ENCODE peak calls at places on chromosome 9, in four cellular contexts. V is kidney, A is left lung, O is GM23248. U is an unnamed sample.

GRCh38 chr9:95167998-95168397 is 149.5 kb downstream of the FANCC start:
- DNase-seq in O (peak; percentile 89), V (no peak), A (no peak), U (no peak)

GRCh38 chr9:32177389-32177788 is 207.1 kb upstream of the ACO1 start:
- DNase-seq in V (no peak), O (no peak), A (no peak), U (no peak)

GRCh38 chr9:89564257-89564878 is 40.4 kb upstream of the GADD45G start:
- DNase-seq in A (no peak), V (no peak), O (no peak), U (peak; percentile 72)

GRCh38 chr9:37564931-37565330 is 11.2 kb downstream of the FBXO10 start:
- DNase-seq in A (no peak), V (no peak), O (no peak), U (no peak)

GRCh38 chr9:96417610-96418073 is 528 bp downstream of the ZNF367 start:
- DNase-seq in V (peak; percentile 88), O (peak; percentile 59), A (peak; percentile 87), U (peak; percentile 92)

GRCh38 chr9:13665418-13666066 is 386.1 kb upstream of the MPDZ start:
- DNase-seq in O (peak; percentile 12), V (no peak), A (no peak), U (no peak)

GRCh38 chr9:119559986-119560385 is 190.8 kb upstream of the BRINP1 start:
- DNase-seq in A (no peak), O (no peak), V (no peak), U (no peak)

GRCh38 chr9:136022731-136023400 is 61.7 kb upstream of the UBAC1 start:
- DNase-seq in A (no peak), O (no peak), V (no peak), U (no peak)

GRCh38 chr9:117098331-117098730 is 316.5 kb downstream of the ASTN2 start:
- DNase-seq in V (no peak), A (no peak), O (no peak), U (no peak)

GRCh38 chr9:99049641-99050040 is 55.3 kb upstream of the TGFBR1 start:
- DNase-seq in O (no peak), V (no peak), A (no peak), U (no peak)

GRCh38 chr9:112047538-112048066 is 127.5 kb downstream of the SUSD1 start:
- DNase-seq in V (no peak), A (no peak), O (no peak), U (no peak)

GRCh38 chr9:99106044-99106375 is 1.1 kb downstream of the TGFBR1 start:
- DNase-seq in A (no peak), O (no peak), V (no peak), U (no peak)

GRCh38 chr9:95363051-95363841 is 45.7 kb upstream of the FANCC start:
- DNase-seq in A (no peak), V (no peak), O (no peak), U (no peak)

GRCh38 chr9:129868033-129868395 is 32.8 kb downstream of the USP20 start:
- DNase-seq in V (peak; percentile 82), O (no peak), A (peak; percentile 68), U (no peak)
- H3K36me3 ChIP-seq in V (peaks cover 15% of the 10 kb centered on the region), O (no peaks in the 10 kb centered on the region), A (no peaks in the 10 kb centered on the region), U (peaks cover 60% of the 10 kb centered on the region)

GRCh38 chr9:111003182-111003581 is 35.1 kb downstream of the LPAR1 start:
- DNase-seq in A (no peak), O (no peak), V (no peak), U (no peak)

GRCh38 chr9:111013707-111014106 is 24.6 kb downstream of the LPAR1 start:
- DNase-seq in V (no peak), O (no peak), A (no peak), U (no peak)

GRCh38 chr9:111013250-111013649 is 25.0 kb downstream of the LPAR1 start:
- DNase-seq in V (no peak), A (no peak), O (no peak), U (no peak)

GRCh38 chr9:111005711-111006482 is 32.4 kb downstream of the LPAR1 start:
- DNase-seq in A (no peak), O (no peak), V (no peak), U (no peak)

DNA sequence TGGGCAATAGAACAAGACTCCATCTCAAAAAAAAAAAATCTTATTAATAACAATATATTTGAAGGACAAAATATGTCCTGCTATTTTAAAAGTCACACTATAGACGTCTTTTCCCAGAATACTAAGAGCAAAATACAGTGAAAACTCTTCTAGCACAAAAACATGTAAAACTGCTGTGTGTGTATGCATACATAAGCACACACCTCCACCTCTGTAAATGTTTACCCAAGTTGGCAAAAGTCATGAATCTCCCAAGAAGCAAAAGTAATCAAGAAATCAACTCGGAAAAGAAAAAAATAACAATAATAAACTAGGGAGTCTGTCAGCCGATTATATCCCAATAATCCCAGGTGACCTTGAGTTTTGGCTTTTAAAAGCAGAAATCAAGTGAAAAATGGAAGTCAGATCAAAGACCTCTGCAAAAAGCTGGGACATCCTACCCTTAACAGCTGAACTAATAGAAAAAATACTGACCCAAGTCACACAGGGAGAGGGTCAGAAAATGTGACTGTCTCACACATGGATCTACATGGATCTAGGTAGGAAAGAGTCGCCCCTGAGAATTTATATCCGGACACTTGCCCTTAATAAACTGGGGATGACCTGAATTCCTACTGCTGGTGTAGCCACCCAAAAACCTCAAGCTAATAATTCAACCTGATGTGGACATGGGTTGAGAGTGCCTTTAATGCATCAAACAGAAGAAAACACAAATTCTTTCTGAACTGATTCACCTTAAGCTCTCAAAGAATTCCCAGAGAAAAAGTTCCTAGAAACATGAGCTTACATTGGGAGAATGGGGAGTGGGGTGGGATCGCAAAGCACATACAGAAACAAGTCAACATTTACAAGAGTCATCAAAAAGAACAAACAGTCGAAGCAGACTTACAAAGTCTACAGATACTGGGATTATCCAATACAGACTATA is 29.9 kb downstream of the LPAR1 start:
- DNase-seq in O (no peak), A (no peak), V (no peak), U (no peak)
- H3K27ac ChIP-seq in O (no peak overlapping the region), A (no peak overlapping the region), V (no peak overlapping the region), U (no peak overlapping the region)

DNA sequence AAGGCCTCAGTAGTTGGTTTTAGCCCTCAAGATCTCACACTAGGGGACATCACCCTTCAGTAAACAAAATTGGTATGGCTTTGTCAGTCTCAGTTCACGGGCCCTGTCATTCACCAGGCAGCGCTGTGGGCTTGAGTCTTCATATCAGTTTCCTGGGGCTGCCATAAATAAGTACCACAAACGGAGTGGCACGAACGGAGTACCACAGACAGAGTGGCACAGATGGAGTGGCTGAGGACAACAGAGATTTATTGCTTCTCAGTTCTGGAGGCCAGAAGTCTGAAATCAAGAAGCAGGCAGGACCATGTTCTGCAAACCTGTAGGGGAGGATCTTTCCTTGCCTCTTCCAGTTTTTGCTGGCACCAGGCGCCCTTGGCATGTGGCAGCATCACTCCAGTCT is 37.5 kb downstream of the DYNC2I2 start:
- DNase-seq in O (no peak), A (no peak), V (no peak), U (no peak)
- H3K36me3 ChIP-seq in O (peaks cover 92% of the 10 kb centered on the region), A (peaks cover 17% of the 10 kb centered on the region), V (peaks cover 67% of the 10 kb centered on the region), U (peaks cover 100% of the 10 kb centered on the region)

GRCh38 chr9:2722715-2723114 is 5.4 kb downstream of the KCNV2 start:
- DNase-seq in O (peak; percentile 68), A (no peak), V (no peak), U (no peak)

GRCh38 chr9:2720179-2720654 is 2.9 kb downstream of the KCNV2 start:
- DNase-seq in V (no peak), O (no peak), A (no peak), U (no peak)

GRCh38 chr9:2717385-2717784 is at the start of gene KCNV2:
- DNase-seq in O (no peak), V (no peak), A (peak; percentile 47), U (no peak)

GRCh38 chr9:2718001-2718697 is 839 bp downstream of the KCNV2 start:
- DNase-seq in A (peak; percentile 76), V (peak; percentile 69), O (no peak), U (peak; percentile 71)

GRCh38 chr9:2718698-2719033 is 1.4 kb downstream of the KCNV2 start:
- DNase-seq in V (peak; percentile 71), O (no peak), A (peak; percentile 74), U (no peak)
- H3K27ac ChIP-seq in V (no peak overlapping the region), O (no peak overlapping the region), A (no peak overlapping the region), U (no peak overlapping the region)

GRCh38 chr9:132645306-132645705 is 24.5 kb downstream of the DDX31 start:
- DNase-seq in O (no peak), V (no peak), A (no peak), U (no peak)
- H3K36me3 ChIP-seq in O (peaks cover 52% of the 10 kb centered on the region), V (peaks cover 72% of the 10 kb centered on the region), A (no peaks in the 10 kb centered on the region), U (peaks cover 99% of the 10 kb centered on the region)

GRCh38 chr9:113184089-113184488 is 33.3 kb downstream of the SLC31A2 start:
- DNase-seq in O (no peak), V (no peak), A (no peak), U (no peak)
- H3K27ac ChIP-seq in O (no peak overlapping the region), V (no peak overlapping the region), A (no peak overlapping the region), U (no peak overlapping the region)